ENCODE peak calls at places on chromosome 6, in eight cellular contexts. O is NCI-H1417; K is activated CD4-positive, alpha-beta T cell treated with anti-CD3 and anti-CD28 coated beads, Interleukin-2, amount 50 U/mL, for 24 hours; E is skeletal muscle cell; J is thyroid gland; W is HEK293T; R is ureter; H is activated T-cell treated with anti-CD3 and anti-CD28 coated beads for 48 hours. V is an unnamed sample.

GRCh38 chr6:29826271-29826670 is 1.4 kb upstream of the HLA-G start:
- DNase-seq in O (no peak), K (no peak), E (no peak), J (no peak), W (no peak), R (no peak), H (no peak), V (no peak)

GRCh38 chr6:81834141-81834621 is 81.7 kb upstream of the TENT5A start:
- DNase-seq in O (no peak), K (no peak), E (no peak), J (no peak), W (no peak), R (no peak), H (no peak), V (no peak)

GRCh38 chr6:40996591-40997247 is 42.3 kb downstream of the UNC5CL start:
- DNase-seq in O (no peak), K (no peak), E (no peak), J (peak; percentile 59), W (peak; percentile 11), R (no peak), H (no peak), V (no peak)

GRCh38 chr6:152458648-152459047 is 178.5 kb downstream of the SYNE1 start:
- DNase-seq in O (no peak), K (no peak), E (peak; percentile 24), J (no peak), W (no peak), R (no peak), H (no peak), V (no peak)

GRCh38 chr6:22147469-22147815 is 149.4 kb downstream of the PRL start:
- DNase-seq in O (no peak), K (no peak), E (no peak), J (no peak), W (no peak), R (no peak), H (no peak), V (no peak)

GRCh38 chr6:153425536-153425935 is 294.5 kb upstream of the RGS17 start:
- DNase-seq in O (no peak), K (no peak), E (no peak), J (no peak), W (no peak), R (no peak), H (no peak), V (no peak)

GRCh38 chr6:168625602-168626001 is 184.6 kb downstream of the SMOC2 start:
- DNase-seq in O (no peak), K (no peak), E (no peak), J (no peak), W (no peak), R (no peak), H (no peak), V (no peak)

GRCh38 chr6:157714153-157714490 is 108.9 kb upstream of the SNX9 start:
- DNase-seq in O (no peak), K (no peak), E (no peak), J (no peak), W (no peak), R (no peak), H (no peak), V (no peak)

GRCh38 chr6:149347067-149347466 is 29.6 kb downstream of the TAB2 start:
- DNase-seq in O (no peak), K (no peak), E (no peak), J (no peak), W (no peak), R (no peak), H (no peak), V (no peak)